ENCODE peak calls at places on chromosomes 6 and 20, in four cellular contexts. One of them, this sample, is unnamed.

GRCh38 chr6:168086616-168087015 is 7.6 kb upstream of the FRMD1 start:
- DNase-seq in HepG2: no peak
- DNase-seq in SK-N-SH: no peak
- DNase-seq in GM12878: no peak
- DNase-seq in this sample: no peak

GRCh38 chr6:13273931-13274706 is 54.2 kb downstream of the TBC1D7 start:
- DNase-seq in GM12878: peak
- DNase-seq in SK-N-SH: no peak
- DNase-seq in HepG2: no peak
- DNase-seq in this sample: no peak

GRCh38 chr6:78615430-78615904 is 251.9 kb upstream of the IRAK1BP1 start:
- DNase-seq in HepG2: no peak
- DNase-seq in GM12878: peak
- DNase-seq in SK-N-SH: no peak
- DNase-seq in this sample: no peak

GRCh38 chr6:1739220-1739619 is 129.5 kb downstream of the FOXC1 start:
- DNase-seq in GM12878: no peak
- DNase-seq in HepG2: no peak
- DNase-seq in SK-N-SH: no peak
- DNase-seq in this sample: no peak

GRCh38 chr20:21342656-21343345 is 39.7 kb downstream of the XRN2 start:
- DNase-seq in HepG2: no peak
- DNase-seq in GM12878: no peak
- DNase-seq in SK-N-SH: no peak
- DNase-seq in this sample: no peak

GRCh38 chr20:51457281-51457932 is 85.1 kb downstream of the NFATC2 start:
- DNase-seq in GM12878: no peak
- DNase-seq in HepG2: no peak
- DNase-seq in SK-N-SH: peak
- DNase-seq in this sample: no peak

GRCh38 chr20:4297141-4297826 is 281.9 kb upstream of the RNF24 start:
- DNase-seq in HepG2: peak
- DNase-seq in SK-N-SH: no peak
- DNase-seq in GM12878: no peak
- DNase-seq in this sample: no peak

GRCh38 chr6:22113046-22113766 is 183.6 kb downstream of the PRL start:
- DNase-seq in HepG2: no peak
- DNase-seq in SK-N-SH: no peak
- DNase-seq in GM12878: no peak
- DNase-seq in this sample: no peak

GRCh38 chr6:130240232-130240631 is 17.5 kb upstream of the SAMD3 start:
- DNase-seq in HepG2: no peak
- DNase-seq in SK-N-SH: no peak
- DNase-seq in GM12878: no peak
- DNase-seq in this sample: no peak

GRCh38 chr6:165218816-165219215 is 90.6 kb downstream of the C6orf118 start:
- DNase-seq in HepG2: no peak
- DNase-seq in GM12878: no peak
- DNase-seq in SK-N-SH: no peak
- DNase-seq in this sample: no peak

GRCh38 chr6:108781419-108782110 is 66.7 kb upstream of the ARMC2 start:
- DNase-seq in HepG2: no peak
- DNase-seq in SK-N-SH: no peak
- DNase-seq in GM12878: no peak
- DNase-seq in this sample: peak

GRCh38 chr20:36549628-36549941 is 8.3 kb downstream of the MYL9 start:
- DNase-seq in GM12878: no peak
- DNase-seq in SK-N-SH: no peak
- DNase-seq in HepG2: no peak
- DNase-seq in this sample: no peak

GRCh38 chr6:44176935-44177509 is 18.4 kb downstream of the CAPN11 start:
- DNase-seq in HepG2: no peak
- DNase-seq in SK-N-SH: no peak
- DNase-seq in GM12878: peak
- DNase-seq in this sample: no peak

GRCh38 chr20:13158339-13158738 is 62.7 kb upstream of the ISM1 start:
- DNase-seq in SK-N-SH: no peak
- DNase-seq in GM12878: no peak
- DNase-seq in HepG2: no peak
- DNase-seq in this sample: no peak

GRCh38 chr20:59598625-59599310 is 5.6 kb upstream of the PHACTR3 start:
- DNase-seq in HepG2: peak
- DNase-seq in SK-N-SH: peak
- DNase-seq in GM12878: peak
- DNase-seq in this sample: no peak

GRCh38 chr6:71454083-71454482 is 165.5 kb downstream of the OGFRL1 start:
- DNase-seq in HepG2: no peak
- DNase-seq in SK-N-SH: no peak
- DNase-seq in GM12878: no peak
- DNase-seq in this sample: no peak

GRCh38 chr6:65113581-65113980 is 593.4 kb downstream of the EYS start:
- DNase-seq in HepG2: no peak
- DNase-seq in SK-N-SH: no peak
- DNase-seq in GM12878: no peak
- DNase-seq in this sample: no peak

GRCh38 chr6:44217332-44218143 is 812 bp downstream of the MYMX start:
- DNase-seq in SK-N-SH: no peak
- DNase-seq in GM12878: no peak
- DNase-seq in HepG2: no peak
- DNase-seq in this sample: peak

GRCh38 chr20:37880726-37881591 is 22.0 kb upstream of the VSTM2L start:
- DNase-seq in GM12878: no peak
- DNase-seq in SK-N-SH: peak
- DNase-seq in HepG2: peak
- DNase-seq in this sample: no peak

GRCh38 chr6:107870379-107870778 is 46.3 kb upstream of the SCML4 start:
- DNase-seq in GM12878: no peak
- DNase-seq in SK-N-SH: no peak
- DNase-seq in HepG2: no peak
- DNase-seq in this sample: no peak

GRCh38 chr20:11935754-11936551 is 18.3 kb downstream of the BTBD3 start:
- DNase-seq in SK-N-SH: no peak
- DNase-seq in HepG2: peak
- DNase-seq in GM12878: no peak
- DNase-seq in this sample: no peak

GRCh38 chr20:12294684-12295083 is 377.0 kb downstream of the BTBD3 start:
- DNase-seq in SK-N-SH: peak
- DNase-seq in HepG2: no peak
- DNase-seq in GM12878: no peak
- DNase-seq in this sample: no peak

GRCh38 chr6:164108869-164109769 is 694.6 kb downstream of the QKI start:
- DNase-seq in GM12878: no peak
- DNase-seq in HepG2: no peak
- DNase-seq in SK-N-SH: no peak
- DNase-seq in this sample: no peak

GRCh38 chr6:111845441-111845871 is 27.8 kb downstream of the FYN start:
- DNase-seq in SK-N-SH: no peak
- DNase-seq in GM12878: no peak
- DNase-seq in HepG2: peak
- DNase-seq in this sample: no peak

GRCh38 chr6:32118782-32119628 is 9.0 kb downstream of the ATF6B start:
- DNase-seq in GM12878: peak
- DNase-seq in SK-N-SH: peak
- DNase-seq in HepG2: peak
- DNase-seq in this sample: peak

GRCh38 chr6:3438190-3439167 is 18.4 kb downstream of the SLC22A23 start:
- DNase-seq in GM12878: no peak
- DNase-seq in HepG2: peak
- DNase-seq in SK-N-SH: no peak
- DNase-seq in this sample: no peak

GRCh38 chr6:1952726-1953360 is 292.6 kb downstream of the GMDS start:
- DNase-seq in GM12878: no peak
- DNase-seq in HepG2: no peak
- DNase-seq in SK-N-SH: no peak
- DNase-seq in this sample: no peak

GRCh38 chr20:2001119-2001518 is 7.3 kb upstream of the PDYN start:
- DNase-seq in GM12878: no peak
- DNase-seq in SK-N-SH: no peak
- DNase-seq in HepG2: no peak
- DNase-seq in this sample: no peak

GRCh38 chr6:87274660-87275273 is 47.6 kb upstream of the SMIM8 start:
- DNase-seq in SK-N-SH: no peak
- DNase-seq in HepG2: no peak
- DNase-seq in GM12878: no peak
- DNase-seq in this sample: no peak

GRCh38 chr20:63967330-63968135 is 2.2 kb downstream of the ZNF512B start:
- DNase-seq in GM12878: no peak
- DNase-seq in HepG2: no peak
- DNase-seq in SK-N-SH: no peak
- DNase-seq in this sample: no peak

GRCh38 chr6:118748311-118749062 is 97.1 kb upstream of the CEP85L start:
- DNase-seq in GM12878: no peak
- DNase-seq in HepG2: no peak
- DNase-seq in SK-N-SH: peak
- DNase-seq in this sample: no peak

GRCh38 chr20:59019217-59019616 is at the start of gene TUBB1:
- DNase-seq in SK-N-SH: no peak
- DNase-seq in HepG2: no peak
- DNase-seq in GM12878: no peak
- DNase-seq in this sample: no peak

GRCh38 chr6:163489584-163489983 is 75.1 kb downstream of the QKI start:
- DNase-seq in HepG2: no peak
- DNase-seq in SK-N-SH: no peak
- DNase-seq in GM12878: no peak
- DNase-seq in this sample: no peak

GRCh38 chr6:43982084-43982625 is 145.1 kb downstream of the MRPL14 start:
- DNase-seq in HepG2: no peak
- DNase-seq in GM12878: no peak
- DNase-seq in SK-N-SH: peak
- DNase-seq in this sample: no peak

GRCh38 chr6:26271640-26272090 is 93.3 kb upstream of the BTN3A2 start:
- DNase-seq in HepG2: no peak
- DNase-seq in SK-N-SH: no peak
- DNase-seq in GM12878: no peak
- DNase-seq in this sample: no peak

GRCh38 chr6:36962874-36963273 is 8.3 kb downstream of the PI16 start:
- DNase-seq in SK-N-SH: no peak
- DNase-seq in HepG2: no peak
- DNase-seq in GM12878: no peak
- DNase-seq in this sample: peak

GRCh38 chr20:39518649-39519048 is 556.5 kb downstream of the DHX35 start:
- DNase-seq in HepG2: no peak
- DNase-seq in SK-N-SH: no peak
- DNase-seq in GM12878: no peak
- DNase-seq in this sample: no peak

GRCh38 chr6:11810039-11810541 is 31.5 kb upstream of the ADTRP start:
- DNase-seq in GM12878: no peak
- DNase-seq in HepG2: no peak
- DNase-seq in SK-N-SH: no peak
- DNase-seq in this sample: no peak

DNA sequence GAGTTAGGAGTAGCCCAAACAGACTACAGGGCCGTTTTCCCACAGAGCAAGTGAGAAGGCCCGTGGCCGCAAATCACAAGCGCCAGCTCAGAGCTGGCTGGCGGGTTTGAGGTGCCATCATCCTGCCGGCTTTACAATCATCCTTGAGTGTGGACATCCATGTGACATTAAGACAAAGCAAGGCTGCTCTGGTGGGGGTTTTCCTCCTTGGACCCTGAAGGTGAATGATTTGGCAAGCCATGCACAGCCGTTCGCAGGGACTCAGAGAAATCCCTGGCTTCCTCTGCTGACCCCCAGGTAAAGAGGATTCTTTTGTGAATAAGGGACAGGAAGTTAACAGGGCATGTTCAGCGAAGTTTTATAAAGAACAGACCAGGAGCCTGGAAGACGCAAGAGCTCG is 137.2 kb downstream of the AGPAT4 start:
- DNase-seq in GM12878: no peak
- DNase-seq in HepG2: no peak
- DNase-seq in SK-N-SH: no peak
- DNase-seq in this sample: no peak
- TF ChIP-seq TCF12 in GM12878: no peak
- TF ChIP-seq TCF12 in HepG2: no peak
- TF ChIP-seq TCF12 in SK-N-SH: no peak
- TF ChIP-seq TCF12 in this sample: no peak

DNA sequence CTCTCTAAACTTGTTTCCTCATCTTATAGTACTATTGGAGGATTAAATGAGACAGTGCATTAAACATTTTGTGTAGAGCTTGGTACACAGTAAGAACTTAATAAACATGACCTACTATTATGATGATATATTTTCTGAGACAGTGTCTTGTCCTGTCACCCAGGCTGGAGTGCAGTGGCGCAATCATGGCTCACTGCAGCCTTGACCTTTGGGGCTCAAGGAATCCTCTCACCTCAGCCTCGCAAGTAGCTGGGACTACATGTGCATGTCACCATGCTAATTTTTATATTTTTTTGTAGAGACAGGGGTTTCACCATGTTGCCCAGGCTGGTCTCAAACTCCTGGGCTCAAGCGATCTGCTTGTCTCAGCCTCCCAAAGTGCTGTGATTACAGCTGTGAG is 72.1 kb downstream of the LYRM4 start:
- DNase-seq in HepG2: no peak
- DNase-seq in GM12878: no peak
- DNase-seq in SK-N-SH: no peak
- DNase-seq in this sample: no peak
- TF ChIP-seq TCF12 in HepG2: no peak
- TF ChIP-seq TCF12 in GM12878: no peak
- TF ChIP-seq TCF12 in SK-N-SH: no peak
- TF ChIP-seq TCF12 in this sample: no peak

DNA sequence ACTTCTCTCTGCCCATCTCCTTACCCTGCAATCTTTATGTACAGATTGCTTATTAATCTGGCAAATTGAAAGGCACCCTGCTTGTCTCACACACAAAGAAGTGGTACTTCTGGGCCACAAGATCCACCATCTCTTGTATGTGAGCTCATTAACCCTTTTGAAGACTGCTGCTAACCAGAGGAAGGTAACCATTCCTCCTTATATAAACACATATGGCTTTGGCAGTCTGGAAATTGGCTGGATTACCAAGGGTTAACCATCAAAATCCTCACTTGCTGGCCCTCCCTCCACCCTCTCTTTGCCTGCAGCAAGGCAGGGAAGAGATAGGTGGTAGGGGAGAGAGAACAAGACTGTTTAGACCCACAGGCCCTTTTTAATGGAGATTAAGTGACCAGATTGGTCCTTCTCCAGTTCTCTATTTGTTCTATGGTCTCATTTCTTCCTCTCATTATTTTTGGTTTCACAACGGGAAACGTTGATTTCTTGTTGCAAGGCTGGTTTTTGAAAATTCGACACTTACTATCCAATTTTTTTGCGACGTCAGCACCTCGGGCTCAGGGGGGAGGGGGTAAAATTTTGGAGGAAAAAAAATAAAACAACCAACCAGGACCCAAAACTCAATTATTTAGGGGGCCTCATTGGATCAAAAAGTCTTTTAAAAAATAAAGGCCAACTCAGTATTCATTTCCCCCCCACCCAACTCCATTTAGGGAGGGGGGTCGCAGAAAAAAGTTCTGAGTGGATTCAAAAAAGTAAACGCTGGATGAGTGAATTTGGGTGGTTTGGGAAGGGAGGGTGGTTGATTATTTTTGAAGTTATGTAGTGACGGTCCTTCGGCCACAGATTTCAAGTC is 859 bp downstream of the PPP1R10 start:
- DNase-seq in SK-N-SH: no peak
- DNase-seq in HepG2: peak
- DNase-seq in GM12878: no peak
- DNase-seq in this sample: no peak
- TF ChIP-seq TCF12 in SK-N-SH: no peak
- TF ChIP-seq TCF12 in HepG2: no peak
- TF ChIP-seq TCF12 in GM12878: no peak
- TF ChIP-seq TCF12 in this sample: no peak

GRCh38 chr20:23003077-23003476 is 32.0 kb upstream of the SSTR4 start:
- DNase-seq in SK-N-SH: no peak
- DNase-seq in GM12878: no peak
- DNase-seq in HepG2: no peak
- DNase-seq in this sample: no peak
- TF ChIP-seq TCF12 in SK-N-SH: no peak
- TF ChIP-seq TCF12 in GM12878: no peak
- TF ChIP-seq TCF12 in HepG2: no peak
- TF ChIP-seq TCF12 in this sample: no peak

This sample was measured in H1.